ENCODE peak calls at places on chromosomes 7 and 10, in ten cellular contexts. W is K562; H is brain microvascular endothelial cell; D is keratinocyte; M is SJCRH30; P is hepatocyte; G is heart left ventricle; N is Peyer's patch; Y is effector memory CD4-positive, alpha-beta T cell; Z is BJ. O is an unnamed sample.

GRCh38 chr10:71748671-71749191 is 24.6 kb downstream of the VSIR start:
- DNase-seq in P (no peak), G (peak; percentile 91), Y (peak; percentile 63), D (no peak), W (peak; percentile 33), N (peak; percentile 87), M (no peak), H (no peak), Z (no peak), O (peak; percentile 80)

GRCh38 chr10:3468919-3469638 is 296.5 kb upstream of the PITRM1 start:
- DNase-seq in D (no peak), G (peak; percentile 71), H (peak; percentile 87), M (peak; percentile 72), W (no peak), Y (no peak), Z (peak; percentile 90), N (no peak), P (peak; percentile 69), O (no peak)

GRCh38 chr7:94423116-94423515 is 28.4 kb downstream of the COL1A2 start:
- DNase-seq in D (no peak), H (no peak), Z (no peak), Y (no peak), N (no peak), W (no peak), P (no peak), G (no peak), M (no peak), O (no peak)

GRCh38 chr10:103733002-103733419 is 122.4 kb downstream of the SH3PXD2A start:
- DNase-seq in Y (no peak), D (no peak), Z (no peak), N (no peak), H (no peak), M (no peak), W (no peak), P (no peak), G (no peak), O (no peak)

GRCh38 chr7:18927134-18927533 is 190.3 kb downstream of the TWIST1 start:
- DNase-seq in P (no peak), Z (peak; percentile 9), G (no peak), N (no peak), Y (no peak), W (no peak), H (peak; percentile 8), D (no peak), M (no peak), O (no peak)

GRCh38 chr7:158174947-158175346 is 412.7 kb downstream of the PTPRN2 start:
- DNase-seq in Z (no peak), H (no peak), M (no peak), W (no peak), N (no peak), G (no peak), D (no peak), P (no peak), Y (no peak), O (no peak)

GRCh38 chr7:44882899-44883298 is 2.4 kb downstream of the PURB start:
- DNase-seq in Y (no peak), M (no peak), W (no peak), G (no peak), Z (no peak), H (no peak), P (no peak), D (no peak), N (no peak), O (no peak)

GRCh38 chr7:132451161-132451560 is 125.1 kb downstream of the PLXNA4 start:
- DNase-seq in M (no peak), P (no peak), Y (no peak), G (no peak), N (peak; percentile 22), D (no peak), H (no peak), Z (no peak), W (no peak), O (no peak)

GRCh38 chr7:1669954-1670893 is at the start of gene ELFN1:
- DNase-seq in D (no peak), N (no peak), G (peak; percentile 56), H (no peak), P (peak; percentile 79), M (peak; percentile 68), Z (no peak), Y (no peak), W (peak; percentile 57), O (peak; percentile 96)

GRCh38 chr10:103448751-103449150 is 3.4 kb downstream of the CALHM2 start:
- DNase-seq in Z (no peak), H (peak; percentile 76), G (no peak), W (no peak), P (no peak), D (peak; percentile 1), Y (no peak), N (no peak), M (no peak), O (no peak)

GRCh38 chr10:79127151-79127961 is 58.6 kb downstream of the ZMIZ1 start:
- DNase-seq in D (no peak), M (no peak), G (peak; percentile 87), N (peak; percentile 29), P (peak; percentile 91), Z (no peak), H (peak; percentile 87), W (peak; percentile 87), Y (no peak), O (peak; percentile 86)

GRCh38 chr7:110514973-110515372 is 576.0 kb upstream of the LRRN3 start:
- DNase-seq in D (no peak), H (no peak), P (no peak), W (no peak), G (no peak), M (no peak), Z (no peak), Y (no peak), N (no peak), O (no peak)

GRCh38 chr10:92832998-92833642 is 15.2 kb upstream of the EXOC6 start:
- DNase-seq in Z (no peak), Y (no peak), N (no peak), P (no peak), W (no peak), D (no peak), M (no peak), G (no peak), H (no peak), O (no peak)

GRCh38 chr7:26865094-26865388 is 651 bp upstream of the SKAP2 start:
- DNase-seq in D (no peak), M (no peak), N (peak; percentile 62), G (peak; percentile 78), Y (no peak), P (no peak), Z (no peak), W (peak; percentile 68), H (no peak), O (peak; percentile 50)

GRCh38 chr7:1651031-1651446 is 19.0 kb upstream of the ELFN1 start:
- DNase-seq in N (no peak), D (no peak), M (no peak), G (no peak), P (no peak), Y (no peak), W (no peak), Z (no peak), H (no peak), O (peak; percentile 71)

GRCh38 chr10:7481382-7481765 is 70.5 kb upstream of the SFMBT2 start:
- DNase-seq in P (no peak), H (no peak), N (no peak), M (no peak), D (no peak), G (no peak), Y (no peak), Z (no peak), W (no peak), O (no peak)

GRCh38 chr10:120741415-120741814 is 109.7 kb upstream of the WDR11 start:
- DNase-seq in P (peak; percentile 52), W (no peak), Z (no peak), M (no peak), H (no peak), N (no peak), D (no peak), G (no peak), Y (no peak), O (no peak)
- H3K4me3 ChIP-seq in P (no peak overlapping the region), W (no peak overlapping the region), Z (no peak overlapping the region), M (no peak overlapping the region), H (no peak overlapping the region), N (no peak overlapping the region), D (no peak overlapping the region), G (no peak overlapping the region), Y (no peak overlapping the region), O (no peak overlapping the region)

DNA sequence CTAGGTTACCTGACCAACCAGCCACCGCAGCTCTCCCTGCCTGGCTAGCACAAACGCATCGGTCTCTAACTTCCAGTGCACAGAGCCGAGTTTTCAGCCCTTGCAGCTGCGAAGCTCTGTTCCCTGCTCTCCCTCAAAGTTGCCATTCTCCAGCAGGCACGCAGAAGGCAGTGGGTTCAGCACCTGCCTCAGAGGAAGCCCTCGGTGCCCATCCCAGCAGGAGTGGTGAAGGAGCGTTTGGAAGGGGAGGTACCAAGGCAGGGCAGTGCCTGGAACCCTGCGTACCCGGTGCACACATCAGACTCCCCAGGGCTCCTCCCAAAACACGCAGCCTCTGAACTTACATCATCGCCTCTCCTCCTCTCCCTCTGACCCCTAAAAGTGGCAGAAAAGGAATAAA is 1.7 kb upstream of the STK32C start:
- DNase-seq in Z (no peak), W (no peak), D (no peak), P (no peak), G (no peak), N (no peak), Y (no peak), M (no peak), H (no peak), O (peak; percentile 43)
- H3K27me3 ChIP-seq in Z (no peaks in the 10 kb centered on the region), W (peaks cover 28% of the 10 kb centered on the region), D (peaks cover 49% of the 10 kb centered on the region), P (peaks cover 35% of the 10 kb centered on the region), G (no peaks in the 10 kb centered on the region), N (no peaks in the 10 kb centered on the region), Y (no peaks in the 10 kb centered on the region), M (no peaks in the 10 kb centered on the region), H (no peaks in the 10 kb centered on the region), O (peaks cover 38% of the 10 kb centered on the region)

GRCh38 chr10:95392711-95393164 is 101.9 kb upstream of the PDLIM1 start:
- DNase-seq in D (no peak), G (no peak), H (no peak), Z (no peak), N (no peak), P (no peak), Y (no peak), W (no peak), M (no peak), O (no peak)
- H3K4me3 ChIP-seq in D (no peak overlapping the region), G (no peak overlapping the region), H (no peak overlapping the region), Z (no peak overlapping the region), N (no peak overlapping the region), P (no peak overlapping the region), Y (no peak overlapping the region), W (no peak overlapping the region), M (no peak overlapping the region), O (no peak overlapping the region)

DNA sequence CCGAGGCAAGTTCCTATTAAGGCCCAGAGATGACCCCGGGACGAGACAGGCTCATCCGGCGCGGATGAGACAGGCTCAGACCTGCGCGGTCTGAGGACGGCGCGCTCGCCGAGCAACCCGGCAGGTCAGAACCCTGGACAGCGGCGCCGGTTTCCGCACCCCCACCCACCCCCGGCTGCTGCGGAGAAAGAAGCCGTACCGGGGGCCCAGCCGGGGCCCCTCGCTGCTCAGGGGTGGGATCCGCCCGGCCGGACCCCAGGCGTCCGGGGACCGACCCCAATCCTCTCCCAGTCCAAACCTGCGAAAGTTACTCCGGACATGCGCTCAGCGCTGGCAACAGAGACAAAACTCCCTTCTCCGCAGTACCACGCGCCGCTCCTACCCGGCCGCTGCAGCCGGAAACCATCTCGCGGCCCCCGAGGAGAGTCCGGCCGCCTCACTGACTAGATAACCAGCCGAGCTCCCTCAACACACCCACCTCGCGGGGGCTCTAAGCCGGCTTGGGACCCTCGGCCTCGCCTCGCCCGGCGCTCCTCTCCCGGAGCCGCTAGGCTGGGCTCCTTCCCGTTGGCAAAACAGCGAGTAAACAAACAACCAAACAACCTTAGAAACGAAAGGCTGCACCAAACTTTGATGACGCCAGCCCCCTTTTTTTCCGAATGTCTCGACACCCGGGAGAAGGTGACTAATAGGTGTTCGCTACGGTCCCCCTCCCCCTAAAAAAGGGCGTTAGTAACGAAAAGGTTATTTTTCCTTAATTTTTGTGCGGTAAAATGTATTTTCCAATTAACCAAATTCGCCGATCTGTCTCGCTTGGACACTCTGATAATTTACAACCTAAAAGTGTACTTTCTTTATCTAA is 2.3 kb upstream of the DRGX start:
- DNase-seq in Y (no peak), H (peak; percentile 24), W (peak; percentile 82), M (no peak), Z (no peak), N (peak; percentile 22), D (no peak), G (peak; percentile 83), P (peak; percentile 76), O (peak; percentile 94)
- H3K27me3 ChIP-seq in Y (peaks cover 48% of the 10 kb centered on the region), H (peaks cover 84% of the 10 kb centered on the region), W (peaks cover 71% of the 10 kb centered on the region), M (no peaks in the 10 kb centered on the region), Z (peaks cover 55% of the 10 kb centered on the region), N (no peaks in the 10 kb centered on the region), D (peaks cover 79% of the 10 kb centered on the region), G (peaks cover 51% of the 10 kb centered on the region), P (peaks cover 99% of the 10 kb centered on the region), O (peaks cover 88% of the 10 kb centered on the region)

O was measured in H7.